ENCODE peak calls at places on chromosomes 5 and 9, in nine cellular contexts. Z is esophagus muscularis mucosa, O is endothelial cell of umbilical vein, X is testis, L is stomach, E is A549, V is psoas muscle, Q is heart left ventricle, J is mammary epithelial cell. B is an unnamed sample.
A peak's percentile ranks its signal among the peaks of the same experiment; 100 is the strongest.

GRCh38 chr5:134493461-134494055 is 31.9 kb upstream of the JADE2 start:
- DNase-seq in Z (no peak), Q (no peak), V (no peak), J (no peak), L (peak; percentile 15), X (no peak), O (no peak), E (no peak), B (no peak)

GRCh38 chr5:140966293-140967225 is at the start of gene PCDHAC2:
- DNase-seq in Z (no peak), V (peak; percentile 30), O (peak; percentile 62), X (peak; percentile 66), E (peak; percentile 41), Q (peak; percentile 39), L (peak; percentile 49), J (peak; percentile 68), B (peak; percentile 81)

GRCh38 chr5:148828461-148829247 is 2.2 kb downstream of the ADRB2 start:
- DNase-seq in Z (no peak), Q (no peak), X (no peak), J (peak; percentile 61), L (no peak), O (no peak), E (no peak), V (no peak), B (no peak)

GRCh38 chr5:149388498-149389190 is 9.6 kb upstream of the IL17B start:
- DNase-seq in L (no peak), O (no peak), E (no peak), V (no peak), J (no peak), Z (no peak), X (no peak), Q (no peak), B (no peak)

GRCh38 chr5:159969966-159970365 is 39.0 kb upstream of the TTC1 start:
- DNase-seq in J (no peak), V (no peak), L (no peak), E (no peak), O (no peak), Z (no peak), Q (no peak), X (no peak), B (no peak)

GRCh38 chr5:25357605-25358004 is 712.8 kb upstream of the CDH10 start:
- DNase-seq in Z (no peak), E (no peak), L (no peak), X (no peak), Q (no peak), V (no peak), J (no peak), O (no peak), B (no peak)

GRCh38 chr9:9112001-9112725 is 1312.6 kb upstream of the DMAC1 start:
- DNase-seq in V (no peak), E (no peak), O (no peak), X (no peak), Z (no peak), J (no peak), Q (no peak), L (no peak), B (no peak)

GRCh38 chr5:122316652-122317051 is 4.6 kb downstream of the SNCAIP start:
- DNase-seq in E (no peak), Q (no peak), V (no peak), X (no peak), Z (no peak), J (no peak), O (no peak), L (no peak), B (no peak)

GRCh38 chr5:102545175-102545574 is 46.4 kb upstream of the SLCO6A1 start:
- DNase-seq in Q (no peak), J (no peak), V (no peak), X (peak; percentile 21), E (no peak), O (peak; percentile 14), L (no peak), Z (no peak), B (peak; percentile 75)

GRCh38 chr9:33843312-33843950 is 26.5 kb downstream of the UBE2R2 start:
- DNase-seq in O (no peak), Q (no peak), X (no peak), E (no peak), V (no peak), Z (no peak), J (no peak), L (no peak), B (no peak)

GRCh38 chr5:74296685-74297084 is 343.8 kb downstream of the ENC1 start:
- DNase-seq in Z (no peak), O (peak; percentile 73), L (no peak), E (no peak), X (peak; percentile 41), J (peak; percentile 45), V (no peak), Q (no peak), B (peak; percentile 75)

GRCh38 chr9:94870793-94871558 is 144.5 kb downstream of the AOPEP start:
- DNase-seq in O (no peak), E (no peak), J (peak; percentile 54), Q (peak; percentile 79), L (no peak), X (no peak), Z (no peak), V (peak; percentile 28), B (peak; percentile 25)

GRCh38 chr9:101674165-101674564 is 64.3 kb downstream of the GRIN3A start:
- DNase-seq in Z (no peak), V (no peak), O (no peak), L (no peak), Q (no peak), X (no peak), E (no peak), J (no peak), B (no peak)

GRCh38 chr9:16308645-16309044 is 561.8 kb downstream of the BNC2 start:
- DNase-seq in J (no peak), O (no peak), X (no peak), V (no peak), Z (no peak), Q (no peak), L (no peak), E (no peak), B (no peak)

GRCh38 chr9:21778300-21778699 is 24.1 kb upstream of the MTAP start:
- DNase-seq in J (peak; percentile 57), L (no peak), O (no peak), Z (no peak), X (no peak), E (no peak), V (no peak), Q (no peak), B (no peak)

GRCh38 chr5:146564036-146564762 is 48.2 kb upstream of the GPR151 start:
- DNase-seq in L (no peak), X (peak; percentile 27), Z (no peak), E (no peak), O (no peak), Q (no peak), J (peak; percentile 70), V (no peak), B (no peak)

GRCh38 chr5:163397368-163397767 is 40.0 kb upstream of the CCNG1 start:
- DNase-seq in O (no peak), L (no peak), E (no peak), Z (no peak), J (no peak), Q (no peak), V (no peak), X (no peak), B (no peak)

DNA sequence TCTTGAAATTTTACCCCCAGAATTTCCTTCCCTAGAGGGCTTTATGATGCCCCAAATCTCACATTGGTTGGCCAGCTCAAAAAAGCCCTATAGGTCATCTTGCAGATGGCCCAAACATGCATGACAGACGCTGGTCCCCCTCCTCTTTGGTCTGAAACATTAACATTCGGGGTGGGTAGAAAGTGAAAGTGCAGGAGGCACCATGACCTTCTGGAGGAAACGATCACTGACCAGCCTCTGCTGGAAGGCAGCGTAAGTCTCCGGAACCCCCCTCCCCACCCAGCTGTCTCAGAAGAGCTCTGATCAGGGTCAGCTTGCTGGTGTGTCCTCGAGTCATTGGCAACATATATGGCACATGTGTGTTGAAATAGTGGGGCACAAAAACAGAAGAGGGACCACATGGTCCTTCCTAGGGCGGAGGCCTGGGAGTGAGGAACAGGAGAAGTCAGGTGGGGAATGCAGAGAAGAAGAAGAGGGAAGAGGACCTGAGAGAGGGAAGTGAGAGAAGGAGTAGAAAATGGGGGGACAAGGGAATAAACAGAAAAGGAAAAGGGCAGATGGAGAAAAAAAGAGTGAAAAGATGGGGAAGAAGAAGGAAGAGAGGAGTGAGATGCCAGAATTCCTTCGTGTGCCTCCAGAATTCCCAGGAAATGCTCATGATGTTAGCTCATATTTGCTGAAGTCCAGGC is 46.2 kb downstream of the IL31RA start:
- DNase-seq in L (no peak), E (no peak), Z (no peak), V (no peak), O (no peak), Q (no peak), J (no peak), X (no peak), B (no peak)
- H3K4me3 ChIP-seq in L (no peak overlapping the region), E (no peak overlapping the region), Z (peak overlapping the region; percentile 35), V (no peak overlapping the region), O (no peak overlapping the region), Q (no peak overlapping the region), J (peak overlapping the region; percentile 18), X (no peak overlapping the region), B (peak overlapping the region; percentile 39)

GRCh38 chr5:98770158-98770910 is 3.1 kb upstream of the RGMB start:
- DNase-seq in L (peak; percentile 54), J (peak; percentile 28), O (peak; percentile 74), X (peak; percentile 71), E (no peak), V (peak; percentile 45), Q (peak; percentile 58), Z (no peak), B (peak; percentile 79)
- TF ChIP-seq CTCF in L (no peak), J (no peak), O (no peak), X (no peak), E (no peak), V (no peak), Q (no peak), Z (no peak), B (no peak)

GRCh38 chr5:191949-192690 is 825 bp downstream of the LRRC14B start:
- DNase-seq in X (no peak), Z (no peak), E (no peak), Q (no peak), O (no peak), J (no peak), V (no peak), L (no peak), B (no peak)

GRCh38 chr5:191036-191948 is at the start of gene LRRC14B:
- DNase-seq in Z (no peak), Q (peak; percentile 92), O (no peak), V (peak; percentile 75), X (no peak), J (no peak), L (peak; percentile 90), E (no peak), B (no peak)

GRCh38 chr5:192970-193831 is 1.9 kb downstream of the LRRC14B start:
- DNase-seq in O (no peak), V (no peak), L (no peak), Z (no peak), J (no peak), Q (no peak), X (no peak), E (no peak), B (no peak)

GRCh38 chr5:194102-194501 is 2.8 kb downstream of the LRRC14B start:
- DNase-seq in E (no peak), O (no peak), Z (no peak), V (no peak), X (no peak), Q (peak; percentile 87), J (no peak), L (no peak), B (no peak)

GRCh38 chr5:192691-192969 is 1.3 kb downstream of the LRRC14B start:
- DNase-seq in E (no peak), X (no peak), Q (no peak), J (no peak), Z (no peak), V (no peak), L (no peak), O (no peak), B (no peak)
- H3K4me1 ChIP-seq in E (no peaks in the 10 kb centered on the region), X (no peaks in the 10 kb centered on the region), Q (peaks cover 66% of the 10 kb centered on the region), J (peaks cover 5% of the 10 kb centered on the region), Z (peaks cover 34% of the 10 kb centered on the region), V (peaks cover 56% of the 10 kb centered on the region), L (peaks cover 33% of the 10 kb centered on the region), O (no peaks in the 10 kb centered on the region), B (no peaks in the 10 kb centered on the region)

GRCh38 chr5:168967882-168968620 is 332.9 kb downstream of the SLIT3 start:
- DNase-seq in X (no peak), V (no peak), L (no peak), Q (no peak), O (no peak), Z (no peak), E (no peak), J (no peak), B (no peak)
- H3K4me3 ChIP-seq in X (no peak overlapping the region), V (no peak overlapping the region), L (no peak overlapping the region), Q (no peak overlapping the region), O (no peak overlapping the region), Z (no peak overlapping the region), E (no peak overlapping the region), J (no peak overlapping the region), B (no peak overlapping the region)

B was measured in BE2C.